ENCODE peak calls at places on chromosomes 6 and 20, in four cellular contexts. One of them, this sample, is unnamed. For H3K4me1, the result is how much of the 10 kb centered on the place peaks cover.

GRCh38 chr6:30829639-30830250 is 54.6 kb upstream of the DDR1 start:
- DNase-seq in GM12878: no peak
- DNase-seq in H1: no peak
- DNase-seq in K562: no peak
- DNase-seq in this sample: peak

GRCh38 chr20:40938020-40938419 is 90.6 kb upstream of the TOP1 start:
- DNase-seq in GM12878: no peak
- DNase-seq in H1: peak
- DNase-seq in K562: peak
- DNase-seq in this sample: no peak

GRCh38 chr6:33738153-33738552 is 8.6 kb downstream of the IP6K3 start:
- DNase-seq in GM12878: no peak
- DNase-seq in H1: no peak
- DNase-seq in K562: no peak
- DNase-seq in this sample: no peak

GRCh38 chr6:126069457-126069856 is 83.1 kb downstream of the TRMT11 start:
- DNase-seq in GM12878: no peak
- DNase-seq in H1: no peak
- DNase-seq in K562: no peak
- DNase-seq in this sample: no peak

GRCh38 chr6:25866011-25866410 is 8.0 kb downstream of the SLC17A3 start:
- DNase-seq in GM12878: no peak
- DNase-seq in H1: no peak
- DNase-seq in K562: no peak
- DNase-seq in this sample: no peak

GRCh38 chr6:150616581-150616980 is 16.9 kb downstream of the PLEKHG1 start:
- DNase-seq in GM12878: no peak
- DNase-seq in H1: no peak
- DNase-seq in K562: no peak
- DNase-seq in this sample: no peak

GRCh38 chr6:28585335-28585734 is 59.7 kb downstream of the GPX5 start:
- DNase-seq in GM12878: no peak
- DNase-seq in H1: no peak
- DNase-seq in K562: peak
- DNase-seq in this sample: peak

GRCh38 chr6:9628819-9629218 is 786.1 kb downstream of the TFAP2A start:
- DNase-seq in GM12878: no peak
- DNase-seq in H1: no peak
- DNase-seq in K562: no peak
- DNase-seq in this sample: no peak

GRCh38 chr6:26273673-26274595 is 91.1 kb upstream of the BTN3A2 start:
- DNase-seq in GM12878: no peak
- DNase-seq in H1: no peak
- DNase-seq in K562: no peak
- DNase-seq in this sample: no peak

GRCh38 chr6:146041282-146041681 is 12.4 kb downstream of the GRM1 start:
- DNase-seq in GM12878: no peak
- DNase-seq in H1: peak
- DNase-seq in K562: no peak
- DNase-seq in this sample: peak

GRCh38 chr6:53279301-53279700 is 69.4 kb downstream of the ELOVL5 start:
- DNase-seq in GM12878: no peak
- DNase-seq in H1: no peak
- DNase-seq in K562: no peak
- DNase-seq in this sample: no peak

GRCh38 chr6:53281518-53282215 is 67.1 kb downstream of the ELOVL5 start:
- DNase-seq in GM12878: no peak
- DNase-seq in H1: no peak
- DNase-seq in K562: no peak
- DNase-seq in this sample: no peak

GRCh38 chr6:53282741-53283140 is 66.0 kb downstream of the ELOVL5 start:
- DNase-seq in GM12878: no peak
- DNase-seq in H1: no peak
- DNase-seq in K562: no peak
- DNase-seq in this sample: no peak

GRCh38 chr6:53282234-53282633 is 66.5 kb downstream of the ELOVL5 start:
- DNase-seq in GM12878: no peak
- DNase-seq in H1: no peak
- DNase-seq in K562: no peak
- DNase-seq in this sample: no peak

GRCh38 chr6:53280207-53280606 is 68.5 kb downstream of the ELOVL5 start:
- DNase-seq in GM12878: no peak
- DNase-seq in H1: no peak
- DNase-seq in K562: no peak
- DNase-seq in this sample: no peak
- H3K4me1 ChIP-seq in GM12878: under half
- H3K4me1 ChIP-seq in H1: under half
- H3K4me1 ChIP-seq in K562: under half
- H3K4me1 ChIP-seq in this sample: under half

GRCh38 chr6:148628251-148628650 is 118.6 kb upstream of the UST start:
- DNase-seq in GM12878: no peak
- DNase-seq in H1: no peak
- DNase-seq in K562: no peak
- DNase-seq in this sample: no peak

GRCh38 chr6:148629197-148629909 is 117.5 kb upstream of the UST start:
- DNase-seq in GM12878: no peak
- DNase-seq in H1: no peak
- DNase-seq in K562: no peak
- DNase-seq in this sample: no peak

GRCh38 chr6:148619891-148620290 is 126.9 kb upstream of the UST start:
- DNase-seq in GM12878: no peak
- DNase-seq in H1: no peak
- DNase-seq in K562: no peak
- DNase-seq in this sample: no peak

GRCh38 chr6:148620579-148621298 is 126.1 kb upstream of the UST start:
- DNase-seq in GM12878: peak
- DNase-seq in H1: no peak
- DNase-seq in K562: no peak
- DNase-seq in this sample: no peak

DNA sequence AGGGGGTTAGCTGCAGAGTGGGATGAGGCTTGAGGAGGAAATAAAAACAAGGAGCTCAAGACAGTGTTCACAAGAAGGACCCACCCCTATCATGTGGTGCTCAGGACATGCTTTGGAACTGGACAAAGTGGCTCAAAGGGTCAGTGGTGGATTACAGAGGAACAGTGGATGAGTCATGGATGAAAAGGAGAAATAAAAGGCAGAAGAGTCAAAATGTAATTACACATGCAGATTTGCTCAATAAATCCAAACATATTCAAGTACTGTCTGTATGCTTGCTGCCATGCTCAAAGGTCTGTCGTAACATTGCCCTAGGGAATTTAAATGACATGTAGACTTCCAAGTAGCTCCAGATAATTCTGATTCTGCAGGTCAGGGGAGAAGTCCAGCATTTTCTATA is 122.8 kb upstream of the UST start:
- DNase-seq in GM12878: no peak
- DNase-seq in H1: no peak
- DNase-seq in K562: no peak
- DNase-seq in this sample: no peak
- TF ChIP-seq USF2 in GM12878: no peak
- TF ChIP-seq USF2 in H1: no peak
- TF ChIP-seq USF2 in K562: no peak
- TF ChIP-seq USF2 in this sample: no peak

GRCh38 chr20:33309631-33310030 is 26.6 kb downstream of the BPIFB1 start:
- DNase-seq in GM12878: no peak
- DNase-seq in H1: no peak
- DNase-seq in K562: no peak
- DNase-seq in this sample: no peak
- TF ChIP-seq CREB1 in GM12878: no peak
- TF ChIP-seq CREB1 in H1: no peak
- TF ChIP-seq CREB1 in K562: no peak
- TF ChIP-seq CREB1 in this sample: no peak

DNA sequence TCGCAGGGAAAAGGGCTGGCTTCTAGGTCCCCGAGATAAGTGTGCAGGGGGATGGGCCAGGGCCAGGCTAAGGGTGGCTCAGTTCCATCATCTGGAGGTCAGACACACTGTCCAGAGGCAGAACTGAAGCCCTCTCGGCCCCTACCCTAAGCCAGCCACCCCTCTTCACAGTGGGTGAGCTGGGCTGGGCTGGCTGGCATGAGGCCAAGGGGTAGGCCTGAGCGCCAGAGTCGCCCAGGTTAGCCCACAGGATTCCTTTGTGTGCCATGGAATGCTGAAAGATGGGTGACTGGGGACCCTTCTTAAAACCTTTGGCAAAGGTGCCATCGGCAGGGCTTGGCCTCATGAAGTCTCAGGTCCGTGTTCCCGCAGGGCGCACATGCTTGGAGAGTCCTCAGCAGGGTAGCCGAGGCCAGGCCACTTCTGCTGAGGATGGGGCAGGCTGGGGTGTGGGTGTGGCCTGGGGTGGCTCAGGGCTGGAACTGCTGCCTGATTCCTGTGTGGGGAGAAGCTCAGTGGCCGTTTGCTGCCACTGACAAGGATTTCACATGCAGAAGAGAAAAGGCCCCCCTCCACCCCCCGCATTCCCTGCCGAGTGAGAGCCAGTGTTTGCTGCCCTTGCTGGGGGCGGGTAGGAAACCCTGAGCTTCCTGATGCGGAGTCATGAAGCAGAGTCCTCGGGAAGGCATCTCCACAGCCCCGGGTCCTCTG is 24.5 kb downstream of the SPATA2 start:
- DNase-seq in GM12878: no peak
- DNase-seq in H1: no peak
- DNase-seq in K562: peak
- DNase-seq in this sample: no peak
- H3K4me1 ChIP-seq in GM12878: under half
- H3K4me1 ChIP-seq in H1: under half
- H3K4me1 ChIP-seq in K562: under half
- H3K4me1 ChIP-seq in this sample: under half

GRCh38 chr6:70849348-70850069 is 107.4 kb downstream of the B3GAT2 start:
- DNase-seq in GM12878: no peak
- DNase-seq in H1: no peak
- DNase-seq in K562: no peak
- DNase-seq in this sample: peak
- TF ChIP-seq USF2 in GM12878: no peak
- TF ChIP-seq USF2 in H1: no peak
- TF ChIP-seq USF2 in K562: no peak
- TF ChIP-seq USF2 in this sample: no peak

DNA sequence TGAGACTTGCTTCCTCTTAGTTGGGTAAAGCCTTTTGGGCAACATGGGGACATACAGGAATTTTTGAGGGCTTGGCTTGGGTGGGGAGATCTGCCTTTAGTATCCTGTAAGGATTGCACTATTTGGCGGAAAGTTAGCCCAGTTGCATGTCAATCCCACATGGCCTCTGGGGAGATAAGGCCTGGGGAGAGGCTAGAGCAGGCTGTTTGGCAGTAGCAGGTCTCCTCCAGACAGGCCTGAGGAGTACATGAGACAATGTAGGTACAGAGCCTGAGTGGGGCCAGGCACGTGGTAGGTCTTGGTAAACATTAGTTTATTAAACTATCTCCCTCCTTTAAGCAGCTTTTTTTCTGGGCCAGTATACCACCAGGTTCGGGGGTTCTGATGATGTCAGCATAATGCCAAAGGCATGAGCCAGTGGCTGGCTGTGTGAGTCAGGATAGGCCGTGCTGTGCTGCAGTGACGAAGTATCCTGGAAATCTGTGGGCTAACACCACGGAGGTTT is 147.9 kb downstream of the VEGFA start:
- DNase-seq in GM12878: no peak
- DNase-seq in H1: no peak
- DNase-seq in K562: peak
- DNase-seq in this sample: no peak
- TF ChIP-seq CREB1 in GM12878: no peak
- TF ChIP-seq CREB1 in H1: no peak
- TF ChIP-seq CREB1 in K562: no peak
- TF ChIP-seq CREB1 in this sample: no peak

GRCh38 chr6:64949257-64949656 is 757.8 kb downstream of the EYS start:
- DNase-seq in GM12878: no peak
- DNase-seq in H1: no peak
- DNase-seq in K562: no peak
- DNase-seq in this sample: no peak
- H3K4me1 ChIP-seq in GM12878: under half
- H3K4me1 ChIP-seq in H1: under half
- H3K4me1 ChIP-seq in K562: under half
- H3K4me1 ChIP-seq in this sample: under half

DNA sequence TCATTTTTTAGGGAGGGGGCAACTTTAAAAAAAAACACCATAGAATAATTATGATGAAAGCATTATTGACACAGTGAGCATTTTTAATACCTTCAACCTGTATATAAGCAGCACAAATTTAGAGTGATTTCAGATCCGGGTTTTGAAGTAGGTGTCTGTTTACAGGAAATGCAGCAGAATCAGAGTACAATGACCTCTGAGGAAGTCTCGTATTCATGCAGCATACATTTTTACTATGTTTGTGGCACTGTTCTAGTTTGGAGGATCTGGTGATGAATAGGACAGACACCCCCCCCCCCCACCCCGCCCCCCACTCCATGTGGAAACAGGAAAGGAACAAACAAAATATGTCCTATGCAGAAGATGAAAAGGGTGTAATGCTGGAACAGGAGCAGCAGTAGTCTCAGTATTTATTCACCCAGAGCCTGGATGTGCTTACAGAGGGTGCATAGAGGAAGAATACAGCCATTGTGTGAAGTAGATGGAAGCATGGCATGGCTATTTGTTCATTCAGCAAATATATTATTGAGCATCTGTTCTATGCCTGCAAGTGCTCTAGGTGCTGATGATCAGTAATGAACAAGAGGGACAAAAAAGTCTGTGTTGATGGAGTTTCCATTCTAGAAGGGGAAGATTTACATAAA is 19.7 kb downstream of the VAPB start:
- DNase-seq in GM12878: no peak
- DNase-seq in H1: no peak
- DNase-seq in K562: no peak
- DNase-seq in this sample: peak
- TF ChIP-seq USF2 in GM12878: no peak
- TF ChIP-seq USF2 in H1: no peak
- TF ChIP-seq USF2 in K562: no peak
- TF ChIP-seq USF2 in this sample: no peak

DNA sequence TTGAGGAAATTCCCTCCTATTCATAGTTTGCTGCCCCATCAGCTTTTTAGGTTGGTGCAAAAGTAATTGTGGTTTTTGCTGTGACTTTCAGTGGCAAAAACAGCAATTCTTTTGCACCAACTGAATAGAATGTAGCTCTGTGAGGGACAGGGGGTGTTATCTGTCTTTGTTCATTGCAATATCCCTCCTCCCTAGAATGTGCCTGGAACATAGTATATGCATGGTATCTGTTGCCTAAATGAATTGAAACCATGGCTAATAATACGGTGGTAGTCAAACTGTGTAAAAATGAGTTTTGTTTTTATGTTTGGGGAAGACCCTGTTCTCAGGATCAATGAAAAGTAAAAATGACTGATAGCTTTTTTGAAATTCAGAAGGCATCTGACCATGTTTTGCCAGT is 45.1 kb downstream of the SCAND1 start:
- DNase-seq in GM12878: peak
- DNase-seq in H1: no peak
- DNase-seq in K562: no peak
- DNase-seq in this sample: no peak
- TF ChIP-seq CREB1 in GM12878: no peak
- TF ChIP-seq CREB1 in H1: no peak
- TF ChIP-seq CREB1 in K562: no peak
- TF ChIP-seq CREB1 in this sample: no peak

GRCh38 chr20:4022386-4023350 is 7.3 kb upstream of the RNF24 start:
- DNase-seq in GM12878: no peak
- DNase-seq in H1: no peak
- DNase-seq in K562: no peak
- DNase-seq in this sample: no peak
- H3K4me1 ChIP-seq in GM12878: under half
- H3K4me1 ChIP-seq in H1: under half
- H3K4me1 ChIP-seq in K562: under half
- H3K4me1 ChIP-seq in this sample: under half